ENCODE peak calls at places on chromosomes 4 and X, in six cellular contexts. J, T, R, Q, N and V are unnamed samples.
A peak's percentile ranks its signal among the peaks of the same experiment; 100 is the strongest.

GRCh38 chr4:109419679-109420078 is 13.9 kb upstream of the SEC24B start:
- DNase-seq in J (no peak), T (no peak), R (no peak), Q (no peak), N (no peak), V (no peak)

GRCh38 chr4:113673450-113673849 is 88.1 kb downstream of the CAMK2D start:
- DNase-seq in J (no peak), T (no peak), R (peak; percentile 21), Q (peak; percentile 58), N (peak; percentile 15), V (peak; percentile 41)

GRCh38 chr4:44661940-44662622 is 10.7 kb upstream of the YIPF7 start:
- DNase-seq in J (no peak), T (no peak), R (no peak), Q (peak; percentile 8), N (no peak), V (no peak)

GRCh38 chrX:153507484-153508178 is 9.8 kb upstream of the ATP2B3 start:
- DNase-seq in J (peak; percentile 87), T (peak; percentile 91), R (peak; percentile 85), Q (no peak), N (peak; percentile 73), V (peak; percentile 83)

GRCh38 chrX:43676960-43677582 is 21.0 kb downstream of the MAOA start:
- DNase-seq in J (no peak), T (no peak), R (no peak), Q (no peak), N (no peak), V (no peak)

GRCh38 chrX:11427082-11428033 is 134.1 kb downstream of the AMELX start:
- DNase-seq in J (peak; percentile 74), T (peak; percentile 31), R (no peak), Q (no peak), N (no peak), V (no peak)

GRCh38 chrX:9429767-9430166 is 35.1 kb upstream of the TBL1X start:
- DNase-seq in J (no peak), T (no peak), R (no peak), Q (no peak), N (no peak), V (no peak)

GRCh38 chr4:185504098-185505047 is 30.9 kb downstream of the PDLIM3 start:
- DNase-seq in J (peak; percentile 71), T (no peak), R (no peak), Q (no peak), N (no peak), V (no peak)

GRCh38 chrX:25810202-25810601 is 327.9 kb upstream of the MAGEB18 start:
- DNase-seq in J (no peak), T (no peak), R (no peak), Q (no peak), N (no peak), V (no peak)

GRCh38 chr4:52628543-52628942 is 30.6 kb downstream of the USP46 start:
- DNase-seq in J (no peak), T (no peak), R (no peak), Q (no peak), N (no peak), V (no peak)

GRCh38 chr4:71338846-71339593 is at the start of gene SLC4A4:
- DNase-seq in J (no peak), T (no peak), R (no peak), Q (no peak), N (no peak), V (no peak)

GRCh38 chr4:159983080-159983479 is 880.2 kb downstream of the RAPGEF2 start:
- DNase-seq in J (no peak), T (no peak), R (no peak), Q (no peak), N (no peak), V (no peak)

GRCh38 chrX:72130156-72130761 is 1.5 kb downstream of the RTL5 start:
- DNase-seq in J (no peak), T (no peak), R (no peak), Q (no peak), N (no peak), V (no peak)

GRCh38 chr4:158812133-158812532 is 43.3 kb downstream of the FNIP2 start:
- DNase-seq in J (no peak), T (no peak), R (no peak), Q (no peak), N (no peak), V (no peak)

GRCh38 chrX:16445166-16445752 is 204.7 kb upstream of the S100G start:
- DNase-seq in J (no peak), T (peak; percentile 19), R (peak; percentile 19), Q (no peak), N (peak; percentile 7), V (no peak)

GRCh38 chrX:40806511-40807220 is 71.3 kb upstream of the MED14 start:
- DNase-seq in J (no peak), T (no peak), R (no peak), Q (no peak), N (no peak), V (no peak)